ENCODE peak calls at places on chromosomes 11 and 22, in seven cellular contexts. W, A, N, Y, X, U and I are unnamed samples.

GRCh38 chr22:20953668-20954500 is 13.2 kb upstream of the AIFM3 start:
- DNase-seq in W (no peak), A (peak), N (no peak), Y (no peak), X (peak), U (no peak), I (peak)

GRCh38 chr11:134622458-134622857 is 210.4 kb upstream of the B3GAT1 start:
- DNase-seq in W (no peak), A (no peak), N (peak), Y (no peak), X (no peak), U (no peak), I (no peak)

GRCh38 chr11:27497284-27497866 is 9.2 kb downstream of the LIN7C start:
- DNase-seq in W (no peak), A (no peak), N (no peak), Y (no peak), X (no peak), U (peak), I (peak)

GRCh38 chr11:11335043-11335442 is 18.0 kb downstream of the CSNK2A3 start:
- DNase-seq in W (no peak), A (no peak), N (no peak), Y (no peak), X (no peak), U (no peak), I (no peak)

GRCh38 chr11:117872962-117873827 is 3.3 kb downstream of the FXYD6 start:
- DNase-seq in W (no peak), A (no peak), N (peak), Y (no peak), X (no peak), U (no peak), I (no peak)

GRCh38 chr22:26648011-26648497 is 9.3 kb upstream of the MIAT start:
- DNase-seq in W (no peak), A (no peak), N (no peak), Y (no peak), X (peak), U (no peak), I (no peak)

GRCh38 chr22:29938285-29938693 is 55.3 kb downstream of the MTMR3 start:
- DNase-seq in W (peak), A (no peak), N (no peak), Y (no peak), X (no peak), U (no peak), I (no peak)

GRCh38 chr11:82786001-82786400 is 52.3 kb upstream of the FAM181B start:
- DNase-seq in W (no peak), A (no peak), N (no peak), Y (no peak), X (no peak), U (no peak), I (no peak)

GRCh38 chr11:104199041-104199440 is 35.1 kb upstream of the PDGFD start:
- DNase-seq in W (no peak), A (no peak), N (no peak), Y (no peak), X (no peak), U (no peak), I (no peak)

GRCh38 chr11:78510597-78510996 is 64.1 kb downstream of the NARS2 start:
- DNase-seq in W (no peak), A (no peak), N (no peak), Y (no peak), X (no peak), U (no peak), I (no peak)
- TF ChIP-seq CTCF in W (no peak), A (no peak), N (no peak), Y (no peak), X (no peak), U (no peak), I (no peak)

GRCh38 chr22:45285431-45286058 is 796 bp downstream of the UPK3A start:
- DNase-seq in W (no peak), A (no peak), N (no peak), Y (no peak), X (no peak), U (peak), I (no peak)
- H3K4me3 ChIP-seq in W (no peak), A (no peak), N (no peak), Y (peak), X (no peak), U (peak), I (no peak)

GRCh38 chr11:64996710-64997380 is at the start of gene BATF2:
- DNase-seq in W (no peak), A (peak), N (peak), Y (peak), X (peak), U (peak), I (peak)
- TF ChIP-seq CTCF in W (peak), A (peak), N (no peak), Y (peak), X (peak), U (peak), I (no peak)

GRCh38 chr11:15940462-15941205 is 415.7 kb downstream of the SOX6 start:
- DNase-seq in W (no peak), A (no peak), N (peak), Y (no peak), X (no peak), U (no peak), I (no peak)

GRCh38 chr11:15936011-15936410 is 420.3 kb downstream of the SOX6 start:
- DNase-seq in W (no peak), A (no peak), N (peak), Y (no peak), X (no peak), U (no peak), I (no peak)

GRCh38 chr11:15938983-15939382 is 417.4 kb downstream of the SOX6 start:
- DNase-seq in W (no peak), A (no peak), N (peak), Y (no peak), X (no peak), U (no peak), I (no peak)

GRCh38 chr11:15937601-15938361 is 418.6 kb downstream of the SOX6 start:
- DNase-seq in W (no peak), A (no peak), N (peak), Y (no peak), X (no peak), U (no peak), I (no peak)

DNA sequence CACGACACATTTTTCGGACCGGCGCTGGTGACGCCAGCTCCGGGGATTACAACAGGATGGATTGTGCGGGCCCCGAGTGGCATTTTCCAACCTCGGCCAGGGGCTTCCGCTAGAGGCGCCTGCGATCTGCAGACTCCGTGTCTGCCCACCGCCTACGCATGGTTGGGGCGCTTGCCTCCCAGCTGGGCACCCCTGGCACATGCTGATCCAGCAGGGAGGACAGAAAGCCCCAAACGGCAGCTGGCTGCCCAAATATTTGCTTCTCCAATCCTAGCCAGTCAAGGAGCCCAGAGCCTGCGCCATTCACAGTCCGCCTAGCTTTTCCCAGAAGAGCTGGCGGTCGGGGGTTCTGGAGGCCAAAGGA is 418.0 kb downstream of the SOX6 start:
- DNase-seq in W (no peak), A (no peak), N (peak), Y (no peak), X (no peak), U (no peak), I (no peak)
- H3K4me3 ChIP-seq in W (no peak), A (no peak), N (no peak), Y (no peak), X (no peak), U (no peak), I (no peak)

GRCh38 chr11:20034941-20035340 is 125.3 kb downstream of the DBX1 start:
- DNase-seq in W (no peak), A (no peak), N (no peak), Y (no peak), X (no peak), U (no peak), I (no peak)
- TF ChIP-seq CTCF in W (no peak), A (no peak), N (no peak), Y (no peak), X (no peak), U (no peak), I (no peak)

DNA sequence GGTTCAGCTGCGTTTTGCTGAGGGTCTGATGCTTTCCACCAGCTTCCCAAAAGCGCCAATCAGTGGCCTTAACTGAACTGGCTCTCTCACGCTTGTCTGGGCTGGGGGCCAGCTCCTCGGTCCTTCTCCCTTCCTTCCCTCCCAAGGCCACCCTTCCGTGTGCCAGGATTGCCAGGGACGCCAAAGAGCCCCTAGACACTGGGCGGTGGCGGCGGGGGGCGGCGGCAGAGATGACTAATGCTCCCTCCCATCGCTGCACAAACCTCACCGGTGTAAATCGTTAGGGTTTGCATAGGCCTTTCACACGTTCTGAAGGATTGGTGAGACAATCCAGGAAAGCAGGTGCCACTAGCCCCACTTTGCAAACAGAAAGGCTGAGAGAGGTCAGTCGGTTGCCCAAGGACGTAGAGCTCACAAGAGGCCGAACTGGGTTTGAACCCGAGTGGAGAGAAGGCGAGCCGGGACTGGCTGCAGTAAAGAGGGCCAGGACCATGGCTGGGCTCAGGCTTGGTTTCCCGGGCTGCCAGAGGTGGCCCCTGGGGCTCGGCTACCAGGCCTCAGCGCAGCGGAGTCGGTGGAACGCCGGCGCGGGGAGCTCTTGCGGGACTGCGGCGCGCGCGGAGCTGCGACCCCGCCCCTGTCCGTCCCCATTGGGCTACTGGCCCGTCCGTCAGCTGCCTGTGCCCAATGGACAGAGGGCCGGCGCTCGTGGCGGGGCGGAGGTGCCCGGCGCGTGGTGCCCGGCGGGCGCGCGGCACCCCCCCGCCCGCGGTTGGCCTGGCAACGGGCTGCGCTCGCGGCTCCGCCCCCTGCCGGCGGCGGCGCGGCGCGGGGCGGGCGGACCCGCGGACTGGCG is 589 bp upstream of the GNAZ start:
- DNase-seq in W (peak), A (peak), N (peak), Y (peak), X (peak), U (peak), I (peak)
- H3K4me3 ChIP-seq in W (peak), A (peak), N (peak), Y (peak), X (peak), U (peak), I (peak)

GRCh38 chr11:74123008-74123448 is 47.8 kb downstream of the C2CD3 start:
- DNase-seq in W (no peak), A (no peak), N (no peak), Y (no peak), X (no peak), U (no peak), I (no peak)
- TF ChIP-seq CTCF in W (no peak), A (no peak), N (no peak), Y (no peak), X (no peak), U (no peak), I (no peak)

DNA sequence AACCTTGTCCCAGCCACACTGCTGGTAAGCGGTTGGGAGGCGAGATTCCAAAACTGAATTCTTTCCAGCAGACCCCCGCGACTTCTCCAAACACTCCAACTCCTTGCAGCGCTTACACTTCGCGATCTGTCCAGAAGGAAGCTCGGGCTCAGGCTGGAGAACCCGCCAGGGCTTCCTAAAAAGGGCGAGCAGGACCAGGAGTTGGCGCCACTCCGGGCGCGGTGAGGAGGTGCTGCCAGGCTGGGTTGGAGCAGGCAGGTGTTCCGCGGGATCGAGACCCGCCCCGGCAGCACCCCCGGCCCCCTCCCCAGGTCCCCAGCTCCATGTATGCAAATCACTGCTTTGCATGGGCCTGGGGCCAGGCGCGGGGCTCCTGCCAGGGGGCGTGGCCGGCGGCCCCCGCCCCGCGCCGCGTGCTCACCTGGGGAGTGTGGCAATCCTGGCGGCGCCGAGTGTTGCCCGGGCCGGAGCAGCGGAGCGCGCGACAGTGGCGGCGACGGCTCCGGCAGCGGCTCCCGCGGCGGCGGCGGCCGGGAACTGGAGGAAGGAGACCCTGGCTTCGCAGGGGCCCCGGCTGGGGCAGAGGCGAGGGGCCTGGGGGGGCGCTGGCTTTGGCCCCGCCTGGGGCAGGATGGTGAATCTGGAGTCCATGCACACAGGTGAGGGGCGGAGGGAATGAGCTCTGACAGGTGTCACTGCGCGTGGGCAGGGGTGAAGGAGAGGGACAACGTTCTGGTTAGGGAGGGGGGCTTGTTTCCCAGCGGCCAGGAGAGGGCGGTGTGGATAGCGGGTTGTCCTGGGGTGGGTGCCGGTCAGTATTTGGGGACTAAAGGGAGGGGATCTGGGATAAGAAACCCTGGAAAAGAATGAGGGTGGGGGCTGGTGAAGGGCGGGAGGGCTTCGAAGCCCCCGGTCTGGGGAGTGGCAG is at the start of gene POU2F3:
- DNase-seq in W (no peak), A (peak), N (no peak), Y (no peak), X (no peak), U (peak), I (no peak)
- H3K4me3 ChIP-seq in W (no peak), A (no peak), N (peak), Y (peak), X (no peak), U (peak), I (peak)